ENCODE peak calls at places on chromosome 3, in nine cellular contexts. Z, X, C, V, Q, B, Y, G and L are unnamed samples.

GRCh38 chr3:18124501-18124900 is 300.6 kb downstream of the SATB1 start:
- DNase-seq in X (no peak), Z (no peak), B (no peak), G (no peak), Q (no peak), C (no peak), V (no peak), Y (no peak), L (no peak)

GRCh38 chr3:157406376-157406775 is 30.3 kb upstream of the PTX3 start:
- DNase-seq in G (no peak), Y (no peak), X (no peak), B (no peak), Q (no peak), Z (peak), V (no peak), C (no peak), L (no peak)

GRCh38 chr3:5186854-5187151 is 704 bp upstream of the EDEM1 start:
- DNase-seq in Z (no peak), X (no peak), B (no peak), V (no peak), G (no peak), C (no peak), Y (no peak), Q (no peak), L (no peak)

GRCh38 chr3:179149951-179150350 is 1.8 kb downstream of the PIK3CA start:
- DNase-seq in Y (no peak), X (no peak), V (no peak), G (no peak), B (no peak), Z (no peak), Q (no peak), C (no peak), L (no peak)

GRCh38 chr3:190366145-190366544 is 21.8 kb upstream of the CLDN16 start:
- DNase-seq in Q (no peak), C (no peak), V (no peak), Z (no peak), B (no peak), X (no peak), G (no peak), Y (no peak), L (no peak)

GRCh38 chr3:81549388-81549787 is 212.1 kb downstream of the GBE1 start:
- DNase-seq in Y (no peak), B (no peak), X (no peak), V (no peak), Z (no peak), C (no peak), G (no peak), Q (no peak), L (no peak)

GRCh38 chr3:191393146-191393545 is 62.8 kb upstream of the UTS2B start:
- DNase-seq in X (no peak), Z (no peak), C (no peak), Y (no peak), V (no peak), B (no peak), Q (no peak), G (no peak), L (no peak)

GRCh38 chr3:99232696-99233095 is 331.2 kb upstream of the DCBLD2 start:
- DNase-seq in G (no peak), V (no peak), Q (no peak), X (no peak), Z (no peak), C (no peak), B (no peak), Y (no peak), L (no peak)

GRCh38 chr3:58422756-58423324 is 10.8 kb downstream of the PDHB start:
- DNase-seq in B (no peak), Y (no peak), Z (no peak), X (no peak), G (no peak), V (no peak), Q (no peak), C (peak), L (no peak)

GRCh38 chr3:45038096-45038455 is 12.0 kb downstream of the CLEC3B start:
- DNase-seq in X (no peak), Q (no peak), Z (no peak), V (no peak), C (no peak), G (no peak), B (no peak), Y (no peak), L (no peak)

GRCh38 chr3:100027321-100027720 is 87.0 kb downstream of the FILIP1L start:
- DNase-seq in Z (no peak), Q (no peak), B (no peak), X (no peak), V (no peak), G (no peak), Y (no peak), C (no peak), L (no peak)

GRCh38 chr3:32296251-32297204 is 58.0 kb downstream of the CMTM8 start:
- DNase-seq in G (peak), V (peak), X (peak), Q (peak), Y (peak), Z (peak), B (peak), C (peak), L (peak)

GRCh38 chr3:16811950-16812349 is 72.8 kb upstream of the PLCL2 start:
- DNase-seq in G (no peak), X (no peak), V (no peak), B (no peak), C (no peak), Z (no peak), Y (no peak), Q (no peak), L (no peak)

DNA sequence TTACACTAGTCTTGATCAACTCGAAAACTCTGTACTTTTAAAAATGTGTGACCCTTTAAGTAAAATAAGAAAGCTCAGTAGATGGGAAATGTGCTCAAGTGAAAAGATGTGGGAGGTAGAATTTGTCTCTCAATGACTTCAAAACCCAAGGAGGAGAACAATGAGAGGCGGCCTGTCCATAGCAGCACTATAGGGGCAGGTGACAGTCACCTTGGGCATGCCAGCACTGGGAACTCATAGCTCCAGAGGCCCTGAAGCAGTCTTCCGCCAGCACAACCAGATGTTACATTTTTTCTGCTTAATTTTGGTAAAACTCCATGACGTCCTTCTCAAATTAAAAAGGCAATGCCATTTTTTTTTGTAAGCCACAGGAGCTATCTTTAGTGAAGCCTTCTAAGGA is 10.7 kb downstream of the IL17RD start:
- DNase-seq in Q (no peak), V (no peak), X (peak), Y (no peak), B (no peak), C (no peak), G (no peak), Z (no peak), L (no peak)
- H3K27ac ChIP-seq in Q (no peak), V (no peak), X (no peak), Y (no peak), B (no peak), C (no peak), G (peak), Z (no peak), L (no peak)

GRCh38 chr3:46978381-46978780 is 1.1 kb upstream of the NBEAL2 start:
- DNase-seq in G (no peak), X (no peak), Y (no peak), Q (peak), V (no peak), B (peak), Z (no peak), C (no peak), L (peak)

GRCh38 chr3:46979958-46980497 is 562 bp downstream of the NBEAL2 start:
- DNase-seq in B (peak), V (peak), Z (no peak), Y (no peak), Q (peak), X (peak), G (no peak), C (no peak), L (peak)

GRCh38 chr3:46976326-46977190 is at the start of gene CCDC12:
- DNase-seq in X (peak), V (peak), G (peak), Y (peak), Z (peak), B (peak), Q (peak), C (peak), L (peak)

GRCh38 chr3:46977811-46978195 is 1.3 kb upstream of the CCDC12 start:
- DNase-seq in X (no peak), C (no peak), Z (no peak), B (no peak), Y (no peak), Q (peak), G (no peak), V (no peak), L (no peak)

GRCh38 chr3:46978985-46979944 is at the start of gene NBEAL2:
- DNase-seq in Q (peak), C (peak), G (peak), X (peak), B (peak), V (peak), Y (peak), Z (peak), L (peak)
- TF ChIP-seq POLR2A in Q (no peak), C (peak), G (peak), X (peak), B (peak), V (no peak), Y (peak), Z (peak), L (peak)

GRCh38 chr3:119352235-119352634 is 58.1 kb downstream of the ARHGAP31 start:
- DNase-seq in X (no peak), B (no peak), Y (no peak), Q (no peak), G (no peak), Z (no peak), C (no peak), V (no peak), L (no peak)

GRCh38 chr3:119350114-119350513 is 55.9 kb downstream of the ARHGAP31 start:
- DNase-seq in X (peak), V (peak), Q (no peak), B (no peak), Z (peak), G (no peak), Y (no peak), C (no peak), L (no peak)

GRCh38 chr3:119356646-119357045 is 62.5 kb downstream of the ARHGAP31 start:
- DNase-seq in Y (no peak), Z (no peak), X (no peak), C (no peak), V (no peak), G (no peak), B (no peak), Q (no peak), L (no peak)

GRCh38 chr3:119349353-119349752 is 55.2 kb downstream of the ARHGAP31 start:
- DNase-seq in Q (no peak), B (no peak), C (no peak), V (no peak), Y (no peak), Z (peak), X (no peak), G (no peak), L (no peak)

DNA sequence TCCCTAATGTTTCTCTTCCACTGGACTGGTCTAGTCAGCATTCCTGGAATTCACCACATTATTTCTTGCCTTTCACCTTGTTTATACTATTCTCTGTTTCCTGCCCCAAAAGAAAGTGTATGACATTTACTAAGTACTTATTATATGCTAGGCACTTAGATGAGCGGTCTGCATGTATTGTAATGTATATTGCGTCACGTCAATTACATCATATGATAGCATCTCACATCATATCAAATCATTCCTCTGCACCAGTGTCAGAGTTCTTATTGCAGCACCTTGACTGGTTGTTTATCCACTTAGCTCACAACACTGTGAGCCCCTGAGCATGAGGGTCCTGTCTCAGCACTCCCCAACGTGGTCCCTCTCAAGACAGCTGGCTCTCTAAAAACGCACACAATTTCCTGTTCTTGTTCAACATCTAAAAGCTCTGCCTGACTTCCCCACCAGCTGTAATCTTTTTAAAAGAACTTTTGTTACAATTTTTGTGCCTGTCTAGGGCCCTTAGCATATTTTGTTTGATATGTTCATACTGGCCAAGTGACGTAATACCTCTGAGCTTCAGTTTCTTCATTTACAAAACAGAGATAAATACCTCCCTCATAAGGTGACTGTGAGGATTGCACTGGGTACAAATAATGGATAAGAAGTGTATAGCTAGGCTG is 58.8 kb downstream of the ARHGAP31 start:
- DNase-seq in B (no peak), X (no peak), C (no peak), Y (no peak), Z (peak), G (no peak), Q (no peak), V (no peak), L (no peak)
- H3K27ac ChIP-seq in B (no peak), X (no peak), C (no peak), Y (peak), Z (no peak), G (peak), Q (no peak), V (peak), L (no peak)

GRCh38 chr3:180870008-180870733 is 42.3 kb upstream of the FXR1 start:
- DNase-seq in Z (peak), Y (no peak), Q (no peak), G (no peak), C (no peak), X (no peak), V (peak), B (no peak), L (peak)
- TF ChIP-seq POLR2A in Z (no peak), Y (no peak), Q (no peak), G (no peak), C (no peak), X (no peak), V (no peak), B (no peak), L (no peak)

DNA sequence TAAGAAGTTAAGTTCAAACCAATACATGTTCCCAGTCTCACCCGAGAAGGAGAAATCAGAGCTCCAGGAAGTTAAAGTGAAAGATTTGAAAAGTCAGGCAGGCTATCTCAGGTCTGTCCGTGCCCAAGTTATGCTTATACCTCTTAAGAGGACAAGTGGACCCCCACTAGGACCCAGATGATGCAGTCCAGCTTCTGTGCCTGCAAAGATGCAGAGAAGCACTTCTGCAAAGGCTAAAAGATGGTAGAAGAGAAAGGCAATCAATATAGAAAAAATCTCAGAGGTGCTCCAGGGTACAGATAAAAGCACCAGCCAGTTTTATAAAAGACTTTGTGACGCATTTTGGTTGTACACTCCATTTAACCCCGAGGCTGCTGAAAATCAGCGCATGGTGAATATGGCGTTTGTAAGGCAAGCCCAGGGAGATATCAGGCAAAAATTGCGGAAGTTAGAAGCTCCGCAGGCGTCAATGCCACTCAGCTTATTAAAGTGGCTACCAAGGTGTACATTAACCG is 9.9 kb upstream of the SLC9C1 start:
- DNase-seq in Q (no peak), V (no peak), B (no peak), G (no peak), X (peak), Y (no peak), Z (peak), C (no peak), L (no peak)
- H3K27ac ChIP-seq in Q (no peak), V (no peak), B (no peak), G (no peak), X (no peak), Y (peak), Z (no peak), C (no peak), L (no peak)

GRCh38 chr3:196849180-196849721 is 18.5 kb upstream of the SENP5 start:
- DNase-seq in Z (no peak), X (no peak), G (no peak), C (no peak), Y (no peak), V (no peak), Q (no peak), B (no peak), L (no peak)
- TF ChIP-seq POLR2A in Z (no peak), X (no peak), G (no peak), C (no peak), Y (no peak), V (no peak), Q (no peak), B (no peak), L (no peak)

GRCh38 chr3:177197934-177198484 is 727 bp upstream of the TBL1XR1 start:
- DNase-seq in Q (no peak), X (no peak), C (no peak), G (no peak), B (no peak), Z (peak), Y (no peak), V (no peak), L (no peak)

GRCh38 chr3:177203689-177204395 is 6.6 kb upstream of the TBL1XR1 start:
- DNase-seq in Q (peak), Z (no peak), C (no peak), Y (no peak), G (no peak), X (peak), B (no peak), V (no peak), L (no peak)

GRCh38 chr3:177197041-177197933 is at the start of gene TBL1XR1:
- DNase-seq in C (peak), Q (peak), B (peak), V (peak), Z (peak), G (peak), X (peak), Y (peak), L (peak)

GRCh38 chr3:177199206-177199765 is 2.0 kb upstream of the TBL1XR1 start:
- DNase-seq in Q (no peak), C (no peak), Y (no peak), Z (no peak), G (no peak), B (no peak), V (no peak), X (no peak), L (no peak)

GRCh38 chr3:177201707-177202397 is 4.6 kb upstream of the TBL1XR1 start:
- DNase-seq in X (no peak), Q (no peak), B (no peak), G (peak), Y (no peak), V (no peak), C (no peak), Z (no peak), L (no peak)
- H3K27ac ChIP-seq in X (no peak), Q (no peak), B (peak), G (no peak), Y (peak), V (no peak), C (no peak), Z (no peak), L (no peak)